ENCODE peak calls at places on chromosomes 11 and 22, in seven cellular contexts. T, A, O, M, K, P and L are unnamed samples.

GRCh38 chr22:39153220-39153860 is 860 bp upstream of the CBX7 start:
- DNase-seq in T (no peak), A (no peak), O (no peak), M (no peak), K (no peak), P (no peak), L (no peak)

GRCh38 chr11:11558826-11559225 is 63.0 kb downstream of the GALNT18 start:
- DNase-seq in T (no peak), A (no peak), O (no peak), M (no peak), K (no peak), P (no peak), L (no peak)

GRCh38 chr11:130801287-130802146 is 114.8 kb downstream of the SNX19 start:
- DNase-seq in T (no peak), A (no peak), O (no peak), M (no peak), K (no peak), P (no peak), L (no peak)

GRCh38 chr11:93248602-93249001 is 50.8 kb upstream of the SLC36A4 start:
- DNase-seq in T (peak; percentile 8), A (no peak), O (no peak), M (no peak), K (no peak), P (no peak), L (peak; percentile 27)

GRCh38 chr11:111528557-111528956 is 12.0 kb upstream of the LAYN start:
- DNase-seq in T (no peak), A (no peak), O (no peak), M (no peak), K (no peak), P (no peak), L (no peak)

GRCh38 chr22:27219036-27219435 is 561.6 kb downstream of the MIAT start:
- DNase-seq in T (no peak), A (no peak), O (no peak), M (no peak), K (no peak), P (no peak), L (no peak)

GRCh38 chr22:21712751-21713427 is 22.7 kb downstream of the YPEL1 start:
- DNase-seq in T (peak; percentile 68), A (peak; percentile 77), O (peak; percentile 59), M (no peak), K (peak; percentile 99), P (peak; percentile 88), L (peak; percentile 75)

GRCh38 chr11:93567406-93567819 is 24.2 kb upstream of the SMCO4 start:
- DNase-seq in T (no peak), A (no peak), O (no peak), M (no peak), K (no peak), P (no peak), L (no peak)

GRCh38 chr22:27113211-27114030 is 456.0 kb downstream of the MIAT start:
- DNase-seq in T (peak; percentile 95), A (peak; percentile 63), O (no peak), M (no peak), K (no peak), P (no peak), L (no peak)

GRCh38 chr11:3104961-3105790 is 48.0 kb upstream of the CARS1 start:
- DNase-seq in T (no peak), A (no peak), O (no peak), M (no peak), K (no peak), P (peak; percentile 24), L (no peak)

GRCh38 chr11:3104051-3104714 is 47.0 kb upstream of the CARS1 start:
- DNase-seq in T (no peak), A (no peak), O (no peak), M (no peak), K (no peak), P (peak; percentile 34), L (no peak)

GRCh38 chr11:3102641-3102921 is 45.4 kb upstream of the CARS1 start:
- DNase-seq in T (no peak), A (no peak), O (no peak), M (no peak), K (no peak), P (no peak), L (no peak)

GRCh38 chr11:3103076-3103475 is 45.9 kb upstream of the CARS1 start:
- DNase-seq in T (no peak), A (no peak), O (no peak), M (no peak), K (no peak), P (peak; percentile 34), L (no peak)

DNA sequence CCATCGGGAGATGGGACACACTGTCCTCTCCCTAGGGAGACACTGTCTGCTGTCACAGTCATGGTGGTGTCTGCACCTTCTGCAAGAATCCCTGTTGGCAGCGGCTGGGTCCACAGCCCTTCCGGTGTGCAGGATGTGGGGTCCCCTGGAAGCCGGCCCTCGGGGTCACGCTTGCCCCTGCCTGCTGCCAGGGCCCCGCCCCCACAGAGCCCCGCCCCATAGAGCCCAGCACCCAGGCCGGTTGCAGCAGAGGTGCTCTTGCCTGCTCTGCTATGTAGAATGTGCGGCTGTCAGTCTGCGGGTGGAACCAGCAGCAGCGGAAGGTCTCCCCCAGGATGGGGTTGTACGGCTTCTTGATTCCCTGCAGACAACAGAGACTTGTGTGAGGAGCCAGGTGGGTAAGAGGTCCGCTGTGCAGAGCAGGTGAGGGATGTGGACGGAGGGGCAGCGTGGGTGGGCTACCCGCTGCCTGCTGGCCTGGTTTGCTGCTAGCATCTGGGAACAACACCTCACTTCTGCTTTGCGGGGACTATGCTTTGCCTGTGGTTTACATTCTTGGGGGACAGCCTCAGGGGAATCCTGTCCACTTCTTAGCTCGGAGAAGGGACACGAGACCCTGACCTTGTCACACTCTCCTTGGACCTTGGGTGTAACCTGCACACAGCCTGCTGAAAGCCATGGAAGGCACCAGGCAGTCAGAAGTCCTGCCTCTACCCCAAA is 44.9 kb upstream of the CARS1 start:
- DNase-seq in T (no peak), A (no peak), O (peak; percentile 44), M (no peak), K (no peak), P (peak; percentile 25), L (no peak)
- TF ChIP-seq JUND in T (no peak), A (no peak), O (no peak), M (no peak), K (no peak), P (no peak), L (no peak)

GRCh38 chr11:63874511-63874910 is 35.6 kb downstream of the MARK2 start:
- DNase-seq in T (no peak), A (no peak), O (no peak), M (no peak), K (peak; percentile 62), P (no peak), L (no peak)

GRCh38 chr11:63873381-63873780 is 34.5 kb downstream of the MARK2 start:
- DNase-seq in T (no peak), A (no peak), O (no peak), M (no peak), K (no peak), P (no peak), L (no peak)

GRCh38 chr11:63870351-63871197 is 31.7 kb downstream of the MARK2 start:
- DNase-seq in T (no peak), A (no peak), O (no peak), M (no peak), K (no peak), P (no peak), L (no peak)

GRCh38 chr11:63872833-63873201 is 33.9 kb downstream of the MARK2 start:
- DNase-seq in T (no peak), A (no peak), O (no peak), M (no peak), K (no peak), P (no peak), L (peak; percentile 76)

GRCh38 chr11:63871962-63872832 is 33.3 kb downstream of the MARK2 start:
- DNase-seq in T (peak; percentile 60), A (peak; percentile 96), O (no peak), M (peak; percentile 77), K (peak; percentile 95), P (peak; percentile 80), L (peak; percentile 99)
- TF ChIP-seq JUND in T (no peak), A (no peak), O (no peak), M (no peak), K (peak; percentile 76), P (no peak), L (no peak)

GRCh38 chr22:48779661-48780596 is 1047.7 kb downstream of the BRD1 start:
- DNase-seq in T (no peak), A (no peak), O (no peak), M (no peak), K (no peak), P (no peak), L (no peak)

GRCh38 chr22:48778308-48779195 is 1049.1 kb downstream of the BRD1 start:
- DNase-seq in T (no peak), A (no peak), O (no peak), M (no peak), K (no peak), P (no peak), L (no peak)

GRCh38 chr22:48781391-48781790 is 1046.3 kb downstream of the BRD1 start:
- DNase-seq in T (no peak), A (no peak), O (no peak), M (no peak), K (no peak), P (no peak), L (no peak)

GRCh38 chr22:48780597-48781277 is 1046.9 kb downstream of the BRD1 start:
- DNase-seq in T (no peak), A (no peak), O (no peak), M (no peak), K (no peak), P (no peak), L (no peak)

GRCh38 chr22:48779211-48779643 is 1048.4 kb downstream of the BRD1 start:
- DNase-seq in T (no peak), A (no peak), O (peak; percentile 43), M (no peak), K (no peak), P (no peak), L (no peak)
- TF ChIP-seq JUND in T (no peak), A (no peak), O (no peak), M (no peak), K (no peak), P (no peak), L (no peak)

GRCh38 chr22:37163618-37164534 is 14.2 kb upstream of the IL2RB start:
- DNase-seq in T (no peak), A (no peak), O (no peak), M (peak; percentile 90), K (no peak), P (no peak), L (no peak)

GRCh38 chr22:37162221-37163095 is 12.7 kb upstream of the IL2RB start:
- DNase-seq in T (no peak), A (no peak), O (no peak), M (peak; percentile 98), K (no peak), P (no peak), L (no peak)

GRCh38 chr22:37163096-37163489 is 13.4 kb upstream of the IL2RB start:
- DNase-seq in T (no peak), A (no peak), O (no peak), M (no peak), K (no peak), P (no peak), L (no peak)

GRCh38 chr22:37160037-37160436 is 10.3 kb upstream of the IL2RB start:
- DNase-seq in T (no peak), A (no peak), O (no peak), M (no peak), K (no peak), P (no peak), L (no peak)

DNA sequence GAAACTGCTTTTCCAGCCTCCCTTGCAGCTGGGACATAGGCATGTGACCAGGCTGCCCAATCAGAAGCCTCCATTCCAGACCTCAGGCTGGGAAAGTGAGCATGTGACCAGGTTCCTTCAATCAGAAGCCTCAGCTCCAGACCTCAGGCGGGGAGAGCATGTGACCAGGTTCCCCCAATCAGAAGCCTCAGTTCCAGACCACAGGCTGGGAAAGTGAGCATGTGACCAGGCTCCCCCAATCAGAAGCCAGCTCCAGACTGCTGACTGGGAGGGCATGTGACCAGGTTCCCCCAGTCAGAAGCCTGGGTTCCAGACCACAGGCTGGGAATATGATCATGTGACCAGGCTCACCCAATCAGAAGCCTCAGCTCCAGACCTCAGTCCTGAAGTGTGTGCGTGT is 11.7 kb upstream of the IL2RB start:
- DNase-seq in T (peak; percentile 23), A (peak; percentile 18), O (no peak), M (no peak), K (peak; percentile 36), P (no peak), L (no peak)
- TF ChIP-seq JUND in T (no peak), A (no peak), O (no peak), M (no peak), K (no peak), P (no peak), L (no peak)